ENCODE peak calls at places on chromosomes 4 and X, in nine cellular contexts. G is gastroesophageal sphincter, J is thoracic aorta, C is right cardiac atrium, S is sciatic nerve, W is Right ventricle myocardium superior, P is foreskin keratinocyte, V is omental fat pad, H is HCT116. F is an unnamed sample.

GRCh38 chr4:145840162-145840768 is 98.4 kb downstream of the ZNF827 start:
- ATAC-seq in G (peak), J (no peak), C (peak), S (peak), W (peak), P (peak), V (no peak), H (peak), F (peak)

GRCh38 chr4:26822546-26822945 is 38.1 kb upstream of the STIM2 start:
- ATAC-seq in G (no peak), J (no peak), C (no peak), S (no peak), W (no peak), P (no peak), V (no peak), H (no peak), F (peak)

GRCh38 chr4:139585468-139585867 is 29.4 kb upstream of the SETD7 start:
- ATAC-seq in G (no peak), J (no peak), C (peak), S (no peak), W (no peak), P (no peak), V (peak), H (no peak), F (no peak)

GRCh38 chrX:65127804-65128203 is 151.6 kb upstream of the ZC4H2 start:
- ATAC-seq in G (no peak), J (no peak), C (no peak), S (no peak), W (no peak), P (no peak), V (no peak), H (no peak), F (peak)

GRCh38 chr4:107130157-107130556 is 94.0 kb upstream of the DKK2 start:
- ATAC-seq in G (no peak), J (no peak), C (no peak), S (no peak), W (no peak), P (no peak), V (no peak), H (no peak), F (no peak)

GRCh38 chrX:37998586-37999267 is 7.6 kb upstream of the SYTL5 start:
- ATAC-seq in G (no peak), J (no peak), C (no peak), S (no peak), W (no peak), P (peak), V (no peak), H (peak), F (peak)

GRCh38 chrX:136021903-136022302 is 36.7 kb downstream of the SLC9A6 start:
- ATAC-seq in G (no peak), J (no peak), C (no peak), S (no peak), W (no peak), P (no peak), V (no peak), H (no peak), F (peak)

GRCh38 chr4:121164291-121164690 is at the start of gene TNIP3:
- ATAC-seq in G (no peak), J (no peak), C (no peak), S (no peak), W (no peak), P (peak), V (no peak), H (no peak), F (no peak)

GRCh38 chrX:53280703-53281320 is 572 bp downstream of the IQSEC2 start:
- ATAC-seq in G (peak), J (no peak), C (peak), S (peak), W (peak), P (peak), V (peak), H (peak), F (no peak)

GRCh38 chr4:1948892-1949436 is 59.8 kb downstream of the NELFA start:
- ATAC-seq in G (no peak), J (no peak), C (peak), S (no peak), W (peak), P (no peak), V (no peak), H (peak), F (no peak)

GRCh38 chr4:101604976-101605375 is 185.6 kb upstream of the BANK1 start:
- ATAC-seq in G (no peak), J (no peak), C (no peak), S (no peak), W (no peak), P (no peak), V (no peak), H (no peak), F (no peak)

GRCh38 chr4:42328978-42329377 is 68.3 kb upstream of the SHISA3 start:
- ATAC-seq in G (no peak), J (no peak), C (no peak), S (no peak), W (no peak), P (no peak), V (no peak), H (no peak), F (no peak)

GRCh38 chr4:150117094-150117493 is 38.8 kb downstream of the DCLK2 start:
- ATAC-seq in G (no peak), J (no peak), C (peak), S (peak), W (peak), P (no peak), V (peak), H (no peak), F (no peak)

GRCh38 chrX:20431486-20431885 is 164.8 kb upstream of the RPS6KA3 start:
- ATAC-seq in G (no peak), J (no peak), C (no peak), S (no peak), W (no peak), P (no peak), V (no peak), H (no peak), F (no peak)

GRCh38 chr4:31674313-31674947 is 954.3 kb downstream of the PCDH7 start:
- ATAC-seq in G (no peak), J (no peak), C (peak), S (no peak), W (peak), P (peak), V (no peak), H (peak), F (no peak)

GRCh38 chr4:120855307-120856001 is 67.1 kb downstream of the PRDM5 start:
- ATAC-seq in G (no peak), J (no peak), C (no peak), S (no peak), W (no peak), P (no peak), V (no peak), H (no peak), F (peak)

GRCh38 chr4:48450740-48451139 is 32.4 kb upstream of the SLC10A4 start:
- ATAC-seq in G (no peak), J (no peak), C (no peak), S (no peak), W (no peak), P (no peak), V (no peak), H (no peak), F (no peak)

GRCh38 chr4:91282217-91282616 is 1021.5 kb upstream of the GRID2 start:
- ATAC-seq in G (no peak), J (no peak), C (no peak), S (no peak), W (no peak), P (no peak), V (no peak), H (no peak), F (no peak)

GRCh38 chr4:86675548-86675947 is 81.4 kb downstream of the PTPN13 start:
- ATAC-seq in G (no peak), J (no peak), C (no peak), S (no peak), W (no peak), P (no peak), V (no peak), H (no peak), F (no peak)

GRCh38 chr4:121277194-121278105 is 103.4 kb downstream of the QRFPR start:
- ATAC-seq in G (no peak), J (no peak), C (no peak), S (no peak), W (no peak), P (peak), V (no peak), H (peak), F (no peak)

GRCh38 chr4:148145475-148145874 is 296.7 kb downstream of the NR3C2 start:
- ATAC-seq in G (no peak), J (no peak), C (no peak), S (no peak), W (no peak), P (no peak), V (no peak), H (no peak), F (no peak)

GRCh38 chr4:11585506-11585905 is 156.8 kb upstream of the HS3ST1 start:
- ATAC-seq in G (no peak), J (no peak), C (no peak), S (no peak), W (peak), P (peak), V (no peak), H (peak), F (no peak)

GRCh38 chr4:112516401-112517066 is 554 bp upstream of the NEUROG2 start:
- ATAC-seq in G (no peak), J (no peak), C (peak), S (no peak), W (peak), P (no peak), V (no peak), H (peak), F (no peak)

GRCh38 chrX:40920351-40920750 is 164.9 kb upstream of the USP9X start:
- ATAC-seq in G (no peak), J (no peak), C (no peak), S (no peak), W (no peak), P (no peak), V (no peak), H (no peak), F (no peak)

GRCh38 chr4:155535802-155536454 is 130.7 kb upstream of the GUCY1A1 start:
- ATAC-seq in G (no peak), J (no peak), C (peak), S (no peak), W (peak), P (no peak), V (no peak), H (no peak), F (no peak)

GRCh38 chr4:84573738-84574720 is 8.9 kb upstream of the CDS1 start:
- ATAC-seq in G (no peak), J (no peak), C (no peak), S (no peak), W (no peak), P (peak), V (no peak), H (no peak), F (peak)

GRCh38 chr4:144645102-144645469 is 870 bp upstream of the HHIP start:
- ATAC-seq in G (peak), J (no peak), C (peak), S (peak), W (no peak), P (no peak), V (peak), H (no peak), F (no peak)

GRCh38 chrX:149527705-149528104 is 13.1 kb upstream of the EOLA1 start:
- ATAC-seq in G (peak), J (no peak), C (no peak), S (no peak), W (peak), P (peak), V (no peak), H (no peak), F (peak)

GRCh38 chrX:47854474-47854873 is 17.8 kb downstream of the ZNF81 start:
- ATAC-seq in G (no peak), J (no peak), C (peak), S (peak), W (no peak), P (no peak), V (no peak), H (no peak), F (no peak)

GRCh38 chr4:11634283-11634682 is 205.6 kb upstream of the HS3ST1 start:
- ATAC-seq in G (no peak), J (no peak), C (no peak), S (no peak), W (no peak), P (no peak), V (no peak), H (peak), F (no peak)